ENCODE peak calls at places on chromosomes 13 and 19, in eight cellular contexts. One of them, this sample, is unnamed.

GRCh38 chr19:57241181-57241580 is 749 bp downstream of the ZNF805 start:
- DNase-seq in GM12878: no peak
- DNase-seq in tibial nerve: no peak
- DNase-seq in A549: peak
- DNase-seq in H1: no peak
- DNase-seq in ovary: no peak
- DNase-seq in stomach: no peak
- DNase-seq in upper lobe of left lung: no peak
- DNase-seq in this sample: no peak

GRCh38 chr13:97108535-97108910 is 113.6 kb upstream of the MBNL2 start:
- DNase-seq in GM12878: no peak
- DNase-seq in tibial nerve: no peak
- DNase-seq in A549: no peak
- DNase-seq in H1: no peak
- DNase-seq in ovary: peak
- DNase-seq in stomach: no peak
- DNase-seq in upper lobe of left lung: no peak
- DNase-seq in this sample: no peak

GRCh38 chr19:45763691-45764294 is 5.3 kb downstream of the SIX5 start:
- DNase-seq in GM12878: no peak
- DNase-seq in tibial nerve: no peak
- DNase-seq in A549: no peak
- DNase-seq in H1: no peak
- DNase-seq in ovary: peak
- DNase-seq in stomach: no peak
- DNase-seq in upper lobe of left lung: no peak
- DNase-seq in this sample: no peak

GRCh38 chr19:50794074-50794777 is 4.0 kb downstream of the ACP4 start:
- DNase-seq in GM12878: no peak
- DNase-seq in tibial nerve: no peak
- DNase-seq in A549: peak
- DNase-seq in H1: no peak
- DNase-seq in ovary: no peak
- DNase-seq in stomach: no peak
- DNase-seq in upper lobe of left lung: no peak
- DNase-seq in this sample: peak

GRCh38 chr13:23202383-23202782 is 21.6 kb downstream of the SGCG start:
- DNase-seq in GM12878: no peak
- DNase-seq in tibial nerve: no peak
- DNase-seq in A549: no peak
- DNase-seq in H1: no peak
- DNase-seq in ovary: no peak
- DNase-seq in stomach: no peak
- DNase-seq in upper lobe of left lung: no peak
- DNase-seq in this sample: no peak

GRCh38 chr13:92804346-92804745 is 422.3 kb upstream of the GPC6 start:
- DNase-seq in GM12878: no peak
- DNase-seq in tibial nerve: no peak
- DNase-seq in A549: no peak
- DNase-seq in H1: no peak
- DNase-seq in ovary: no peak
- DNase-seq in stomach: no peak
- DNase-seq in upper lobe of left lung: no peak
- DNase-seq in this sample: no peak

GRCh38 chr19:7006305-7006704 is 14.9 kb downstream of the MBD3L2B start:
- DNase-seq in GM12878: no peak
- DNase-seq in tibial nerve: no peak
- DNase-seq in A549: no peak
- DNase-seq in H1: no peak
- DNase-seq in ovary: no peak
- DNase-seq in stomach: no peak
- DNase-seq in upper lobe of left lung: no peak
- DNase-seq in this sample: no peak

GRCh38 chr19:4108767-4109625 is 14.9 kb downstream of the MAP2K2 start:
- DNase-seq in GM12878: peak
- DNase-seq in tibial nerve: no peak
- DNase-seq in A549: no peak
- DNase-seq in H1: no peak
- DNase-seq in ovary: no peak
- DNase-seq in stomach: peak
- DNase-seq in upper lobe of left lung: peak
- DNase-seq in this sample: peak

GRCh38 chr19:45515807-45516401 is 8.6 kb downstream of the VASP start:
- DNase-seq in GM12878: no peak
- DNase-seq in tibial nerve: no peak
- DNase-seq in A549: peak
- DNase-seq in H1: no peak
- DNase-seq in ovary: no peak
- DNase-seq in stomach: no peak
- DNase-seq in upper lobe of left lung: no peak
- DNase-seq in this sample: peak

GRCh38 chr13:21043898-21044297 is 17.5 kb downstream of the LATS2 start:
- DNase-seq in GM12878: no peak
- DNase-seq in tibial nerve: no peak
- DNase-seq in A549: no peak
- DNase-seq in H1: no peak
- DNase-seq in ovary: no peak
- DNase-seq in stomach: no peak
- DNase-seq in upper lobe of left lung: no peak
- DNase-seq in this sample: no peak
- TF ChIP-seq EP300 in GM12878: no peak
- TF ChIP-seq EP300 in tibial nerve: peak
- TF ChIP-seq EP300 in A549: no peak
- TF ChIP-seq EP300 in H1: no peak
- TF ChIP-seq EP300 in ovary: no peak
- TF ChIP-seq EP300 in stomach: peak
- TF ChIP-seq EP300 in upper lobe of left lung: no peak
- TF ChIP-seq EP300 in this sample: peak

GRCh38 chr19:39152066-39152465 is 26.5 kb downstream of the PAK4 start:
- DNase-seq in GM12878: no peak
- DNase-seq in tibial nerve: no peak
- DNase-seq in A549: no peak
- DNase-seq in H1: no peak
- DNase-seq in ovary: no peak
- DNase-seq in stomach: no peak
- DNase-seq in upper lobe of left lung: no peak
- DNase-seq in this sample: no peak
- H3K27ac ChIP-seq in GM12878: no peak
- H3K27ac ChIP-seq in tibial nerve: no peak
- H3K27ac ChIP-seq in A549: no peak
- H3K27ac ChIP-seq in H1: no peak
- H3K27ac ChIP-seq in ovary: no peak
- H3K27ac ChIP-seq in stomach: no peak
- H3K27ac ChIP-seq in upper lobe of left lung: no peak
- H3K27ac ChIP-seq in this sample: no peak

GRCh38 chr13:101417501-101417900 is 1.2 kb upstream of the NALCN start:
- DNase-seq in GM12878: no peak
- DNase-seq in tibial nerve: no peak
- DNase-seq in A549: no peak
- DNase-seq in H1: no peak
- DNase-seq in ovary: no peak
- DNase-seq in stomach: no peak
- DNase-seq in upper lobe of left lung: no peak
- DNase-seq in this sample: no peak
- TF ChIP-seq EP300 in GM12878: no peak
- TF ChIP-seq EP300 in tibial nerve: no peak
- TF ChIP-seq EP300 in A549: no peak
- TF ChIP-seq EP300 in H1: no peak
- TF ChIP-seq EP300 in ovary: no peak
- TF ChIP-seq EP300 in stomach: no peak
- TF ChIP-seq EP300 in upper lobe of left lung: no peak
- TF ChIP-seq EP300 in this sample: no peak

GRCh38 chr13:30881191-30881651 is 24.9 kb upstream of the MEDAG start:
- DNase-seq in GM12878: no peak
- DNase-seq in tibial nerve: no peak
- DNase-seq in A549: no peak
- DNase-seq in H1: no peak
- DNase-seq in ovary: no peak
- DNase-seq in stomach: no peak
- DNase-seq in upper lobe of left lung: no peak
- DNase-seq in this sample: no peak
- H3K27ac ChIP-seq in GM12878: no peak
- H3K27ac ChIP-seq in tibial nerve: peak
- H3K27ac ChIP-seq in A549: peak
- H3K27ac ChIP-seq in H1: no peak
- H3K27ac ChIP-seq in ovary: no peak
- H3K27ac ChIP-seq in stomach: no peak
- H3K27ac ChIP-seq in upper lobe of left lung: peak
- H3K27ac ChIP-seq in this sample: peak

GRCh38 chr13:40648841-40649240 is 17.6 kb downstream of the FOXO1 start:
- DNase-seq in GM12878: no peak
- DNase-seq in tibial nerve: no peak
- DNase-seq in A549: no peak
- DNase-seq in H1: no peak
- DNase-seq in ovary: no peak
- DNase-seq in stomach: no peak
- DNase-seq in upper lobe of left lung: no peak
- DNase-seq in this sample: no peak

GRCh38 chr13:40648040-40648439 is 18.4 kb downstream of the FOXO1 start:
- DNase-seq in GM12878: no peak
- DNase-seq in tibial nerve: no peak
- DNase-seq in A549: no peak
- DNase-seq in H1: no peak
- DNase-seq in ovary: no peak
- DNase-seq in stomach: no peak
- DNase-seq in upper lobe of left lung: no peak
- DNase-seq in this sample: no peak

GRCh38 chr13:40640202-40640601 is 26.2 kb downstream of the FOXO1 start:
- DNase-seq in GM12878: no peak
- DNase-seq in tibial nerve: no peak
- DNase-seq in A549: no peak
- DNase-seq in H1: no peak
- DNase-seq in ovary: no peak
- DNase-seq in stomach: no peak
- DNase-seq in upper lobe of left lung: no peak
- DNase-seq in this sample: no peak

GRCh38 chr13:40640845-40641458 is 25.5 kb downstream of the FOXO1 start:
- DNase-seq in GM12878: no peak
- DNase-seq in tibial nerve: no peak
- DNase-seq in A549: no peak
- DNase-seq in H1: no peak
- DNase-seq in ovary: no peak
- DNase-seq in stomach: no peak
- DNase-seq in upper lobe of left lung: no peak
- DNase-seq in this sample: no peak

GRCh38 chr13:40644838-40645620 is 21.4 kb downstream of the FOXO1 start:
- DNase-seq in GM12878: no peak
- DNase-seq in tibial nerve: no peak
- DNase-seq in A549: no peak
- DNase-seq in H1: no peak
- DNase-seq in ovary: no peak
- DNase-seq in stomach: no peak
- DNase-seq in upper lobe of left lung: no peak
- DNase-seq in this sample: no peak
- TF ChIP-seq EP300 in GM12878: no peak
- TF ChIP-seq EP300 in tibial nerve: no peak
- TF ChIP-seq EP300 in A549: no peak
- TF ChIP-seq EP300 in H1: no peak
- TF ChIP-seq EP300 in ovary: no peak
- TF ChIP-seq EP300 in stomach: no peak
- TF ChIP-seq EP300 in upper lobe of left lung: no peak
- TF ChIP-seq EP300 in this sample: no peak

GRCh38 chr13:110215606-110216005 is 91.4 kb downstream of the COL4A1 start:
- DNase-seq in GM12878: no peak
- DNase-seq in tibial nerve: no peak
- DNase-seq in A549: no peak
- DNase-seq in H1: no peak
- DNase-seq in ovary: no peak
- DNase-seq in stomach: no peak
- DNase-seq in upper lobe of left lung: no peak
- DNase-seq in this sample: no peak

GRCh38 chr13:110217811-110218210 is 89.1 kb downstream of the COL4A1 start:
- DNase-seq in GM12878: no peak
- DNase-seq in tibial nerve: no peak
- DNase-seq in A549: no peak
- DNase-seq in H1: no peak
- DNase-seq in ovary: no peak
- DNase-seq in stomach: no peak
- DNase-seq in upper lobe of left lung: no peak
- DNase-seq in this sample: no peak

GRCh38 chr13:110216006-110216402 is 91.0 kb downstream of the COL4A1 start:
- DNase-seq in GM12878: no peak
- DNase-seq in tibial nerve: no peak
- DNase-seq in A549: no peak
- DNase-seq in H1: no peak
- DNase-seq in ovary: no peak
- DNase-seq in stomach: no peak
- DNase-seq in upper lobe of left lung: no peak
- DNase-seq in this sample: no peak

GRCh38 chr13:110214637-110215036 is 92.3 kb downstream of the COL4A1 start:
- DNase-seq in GM12878: no peak
- DNase-seq in tibial nerve: no peak
- DNase-seq in A549: no peak
- DNase-seq in H1: no peak
- DNase-seq in ovary: no peak
- DNase-seq in stomach: no peak
- DNase-seq in upper lobe of left lung: no peak
- DNase-seq in this sample: no peak

DNA sequence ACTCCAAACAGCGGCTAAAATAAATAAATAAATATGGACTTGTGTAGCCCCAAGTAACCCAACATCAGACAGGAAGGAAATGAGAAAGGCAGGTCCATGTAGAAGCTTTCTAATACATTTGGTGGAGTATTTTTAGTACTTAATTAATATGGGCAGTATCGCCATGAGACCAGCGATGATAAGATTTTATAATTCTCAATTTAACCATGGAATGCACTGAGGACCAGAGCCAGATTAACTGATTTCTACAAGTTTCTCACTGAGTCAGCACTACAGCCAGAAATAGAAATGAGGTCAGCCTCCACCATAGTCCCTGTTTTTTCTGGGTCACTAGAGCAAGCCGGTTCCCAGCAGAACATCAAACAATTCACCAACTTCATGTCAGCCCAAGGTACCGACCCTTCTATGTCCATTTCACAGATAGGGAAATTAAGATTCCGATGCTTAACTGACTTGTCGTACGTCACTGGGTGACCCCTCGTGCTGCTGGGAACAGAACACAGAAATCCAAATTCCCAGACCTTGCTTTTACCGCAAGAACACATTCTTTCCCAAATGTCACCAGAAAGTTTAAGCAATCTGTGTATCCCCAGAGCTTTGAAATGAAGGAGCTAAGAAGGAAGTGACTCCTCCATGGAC is 90.4 kb downstream of the COL4A1 start:
- DNase-seq in GM12878: no peak
- DNase-seq in tibial nerve: no peak
- DNase-seq in A549: no peak
- DNase-seq in H1: no peak
- DNase-seq in ovary: no peak
- DNase-seq in stomach: no peak
- DNase-seq in upper lobe of left lung: no peak
- DNase-seq in this sample: no peak
- H3K27ac ChIP-seq in GM12878: no peak
- H3K27ac ChIP-seq in tibial nerve: no peak
- H3K27ac ChIP-seq in A549: no peak
- H3K27ac ChIP-seq in H1: no peak
- H3K27ac ChIP-seq in ovary: no peak
- H3K27ac ChIP-seq in stomach: no peak
- H3K27ac ChIP-seq in upper lobe of left lung: peak
- H3K27ac ChIP-seq in this sample: peak

This sample was measured in transverse colon.